ENCODE peak calls at places on chromosomes 6 and 20, in seven cellular contexts. One of them, this sample, is unnamed.
A peak's percentile ranks its signal among the peaks of the same experiment; 100 is the strongest.

GRCh38 chr20:12528591-12529041 is 480.2 kb upstream of the SPTLC3 start:
- DNase-seq in HCT116: no peak
- DNase-seq in GM12878: no peak
- DNase-seq in HepG2: no peak
- DNase-seq in K562: no peak
- DNase-seq in SK-N-SH: no peak
- DNase-seq in H1: no peak
- DNase-seq in this sample: no peak

GRCh38 chr6:44096615-44097014 is 30.6 kb downstream of the MRPL14 start:
- DNase-seq in K562: peak; percentile 73
- DNase-seq in H1: peak; percentile 75
- DNase-seq in HepG2: peak; percentile 77
- DNase-seq in GM12878: peak; percentile 27
- DNase-seq in SK-N-SH: peak; percentile 86
- DNase-seq in HCT116: peak; percentile 60
- DNase-seq in this sample: no peak

GRCh38 chr6:131652472-131652871 is 15.4 kb downstream of the ENPP3 start:
- DNase-seq in HepG2: no peak
- DNase-seq in K562: no peak
- DNase-seq in HCT116: no peak
- DNase-seq in SK-N-SH: no peak
- DNase-seq in H1: no peak
- DNase-seq in GM12878: no peak
- DNase-seq in this sample: no peak

GRCh38 chr20:1331101-1331500 is 2.2 kb upstream of the SDCBP2 start:
- DNase-seq in HepG2: no peak
- DNase-seq in K562: no peak
- DNase-seq in GM12878: no peak
- DNase-seq in H1: peak; percentile 26
- DNase-seq in HCT116: no peak
- DNase-seq in SK-N-SH: no peak
- DNase-seq in this sample: no peak

GRCh38 chr6:126444874-126445273 is 105.0 kb downstream of the CENPW start:
- DNase-seq in K562: no peak
- DNase-seq in GM12878: no peak
- DNase-seq in SK-N-SH: no peak
- DNase-seq in H1: no peak
- DNase-seq in HCT116: no peak
- DNase-seq in HepG2: no peak
- DNase-seq in this sample: no peak

GRCh38 chr6:43629505-43630300 is 639 bp upstream of the GTPBP2 start:
- DNase-seq in H1: peak; percentile 90
- DNase-seq in K562: peak; percentile 99
- DNase-seq in HepG2: peak; percentile 98
- DNase-seq in SK-N-SH: peak; percentile 93
- DNase-seq in HCT116: peak; percentile 95
- DNase-seq in GM12878: peak; percentile 96
- DNase-seq in this sample: peak; percentile 85

GRCh38 chr6:20159781-20160540 is 52.3 kb downstream of the MBOAT1 start:
- DNase-seq in SK-N-SH: no peak
- DNase-seq in HCT116: no peak
- DNase-seq in GM12878: no peak
- DNase-seq in H1: no peak
- DNase-seq in HepG2: no peak
- DNase-seq in K562: no peak
- DNase-seq in this sample: no peak

GRCh38 chr20:62272200-62272599 is 30.6 kb upstream of the ADRM1 start:
- DNase-seq in K562: no peak
- DNase-seq in H1: no peak
- DNase-seq in HepG2: no peak
- DNase-seq in GM12878: no peak
- DNase-seq in HCT116: no peak
- DNase-seq in SK-N-SH: no peak
- DNase-seq in this sample: no peak

GRCh38 chr20:12594410-12595130 is 414.2 kb upstream of the SPTLC3 start:
- DNase-seq in HepG2: peak; percentile 13
- DNase-seq in GM12878: no peak
- DNase-seq in K562: no peak
- DNase-seq in H1: no peak
- DNase-seq in SK-N-SH: peak; percentile 7
- DNase-seq in HCT116: no peak
- DNase-seq in this sample: no peak

GRCh38 chr6:74073429-74073828 is 377.4 kb downstream of the CD109 start:
- DNase-seq in SK-N-SH: no peak
- DNase-seq in HCT116: peak; percentile 19
- DNase-seq in HepG2: no peak
- DNase-seq in K562: no peak
- DNase-seq in H1: no peak
- DNase-seq in GM12878: no peak
- DNase-seq in this sample: no peak

GRCh38 chr6:161575508-161576254 is 301.8 kb upstream of the AGPAT4 start:
- DNase-seq in H1: no peak
- DNase-seq in GM12878: no peak
- DNase-seq in HepG2: no peak
- DNase-seq in K562: no peak
- DNase-seq in HCT116: no peak
- DNase-seq in SK-N-SH: no peak
- DNase-seq in this sample: no peak

GRCh38 chr6:154766288-154766687 is 33.1 kb downstream of the SCAF8 start:
- DNase-seq in HepG2: no peak
- DNase-seq in HCT116: no peak
- DNase-seq in K562: no peak
- DNase-seq in SK-N-SH: no peak
- DNase-seq in H1: no peak
- DNase-seq in GM12878: no peak
- DNase-seq in this sample: no peak

GRCh38 chr6:133591330-133591729 is 297.6 kb upstream of the TCF21 start:
- DNase-seq in SK-N-SH: no peak
- DNase-seq in HCT116: no peak
- DNase-seq in K562: no peak
- DNase-seq in HepG2: no peak
- DNase-seq in GM12878: no peak
- DNase-seq in H1: no peak
- DNase-seq in this sample: no peak

GRCh38 chr20:49685161-49685601 is 28.5 kb downstream of the B4GALT5 start:
- DNase-seq in H1: no peak
- DNase-seq in GM12878: no peak
- DNase-seq in SK-N-SH: no peak
- DNase-seq in HCT116: no peak
- DNase-seq in HepG2: no peak
- DNase-seq in K562: no peak
- DNase-seq in this sample: no peak

GRCh38 chr6:113859349-113860164 is 2.4 kb downstream of the MARCKS start:
- DNase-seq in SK-N-SH: peak; percentile 70
- DNase-seq in K562: no peak
- DNase-seq in GM12878: no peak
- DNase-seq in H1: no peak
- DNase-seq in HCT116: no peak
- DNase-seq in HepG2: no peak
- DNase-seq in this sample: no peak

GRCh38 chr6:16081337-16081736 is 47.5 kb upstream of the MYLIP start:
- DNase-seq in H1: no peak
- DNase-seq in HCT116: no peak
- DNase-seq in K562: no peak
- DNase-seq in HepG2: no peak
- DNase-seq in SK-N-SH: no peak
- DNase-seq in GM12878: no peak
- DNase-seq in this sample: no peak

GRCh38 chr6:144493035-144493910 is 208.1 kb downstream of the UTRN start:
- DNase-seq in K562: no peak
- DNase-seq in H1: no peak
- DNase-seq in HepG2: no peak
- DNase-seq in GM12878: no peak
- DNase-seq in SK-N-SH: no peak
- DNase-seq in HCT116: no peak
- DNase-seq in this sample: no peak

GRCh38 chr6:52136934-52137467 is 49.2 kb upstream of the IL17A start:
- DNase-seq in K562: no peak
- DNase-seq in HepG2: no peak
- DNase-seq in HCT116: no peak
- DNase-seq in SK-N-SH: no peak
- DNase-seq in GM12878: no peak
- DNase-seq in H1: peak; percentile 48
- DNase-seq in this sample: no peak

GRCh38 chr6:43628392-43629103 is 516 bp downstream of the GTPBP2 start:
- DNase-seq in HepG2: peak; percentile 68
- DNase-seq in HCT116: peak; percentile 37
- DNase-seq in K562: peak; percentile 85
- DNase-seq in SK-N-SH: peak; percentile 82
- DNase-seq in GM12878: no peak
- DNase-seq in H1: peak; percentile 74
- DNase-seq in this sample: no peak

GRCh38 chr20:38680492-38681118 is 43.7 kb upstream of the SLC32A1 start:
- DNase-seq in GM12878: no peak
- DNase-seq in SK-N-SH: no peak
- DNase-seq in HepG2: peak; percentile 45
- DNase-seq in HCT116: no peak
- DNase-seq in K562: peak; percentile 50
- DNase-seq in H1: peak; percentile 75
- DNase-seq in this sample: no peak

GRCh38 chr6:33126101-33126714 is 50.4 kb downstream of the HLA-DPB1 start:
- DNase-seq in K562: peak; percentile 79
- DNase-seq in HepG2: peak; percentile 50
- DNase-seq in SK-N-SH: peak; percentile 51
- DNase-seq in GM12878: no peak
- DNase-seq in HCT116: peak; percentile 35
- DNase-seq in H1: peak; percentile 91
- DNase-seq in this sample: no peak

GRCh38 chr20:43459022-43459942 is 1.6 kb downstream of the SRSF6 start:
- DNase-seq in H1: no peak
- DNase-seq in HepG2: no peak
- DNase-seq in HCT116: no peak
- DNase-seq in K562: peak; percentile 86
- DNase-seq in GM12878: no peak
- DNase-seq in SK-N-SH: no peak
- DNase-seq in this sample: no peak

GRCh38 chr6:116070990-116071389 is 10.3 kb upstream of the FRK start:
- DNase-seq in GM12878: no peak
- DNase-seq in HCT116: no peak
- DNase-seq in HepG2: peak; percentile 70
- DNase-seq in SK-N-SH: no peak
- DNase-seq in H1: no peak
- DNase-seq in K562: no peak
- DNase-seq in this sample: no peak

GRCh38 chr6:116073765-116074450 is 13.2 kb upstream of the FRK start:
- DNase-seq in HepG2: peak; percentile 75
- DNase-seq in SK-N-SH: no peak
- DNase-seq in K562: no peak
- DNase-seq in GM12878: no peak
- DNase-seq in HCT116: no peak
- DNase-seq in H1: no peak
- DNase-seq in this sample: no peak

GRCh38 chr6:116066789-116067188 is 6.1 kb upstream of the FRK start:
- DNase-seq in H1: no peak
- DNase-seq in GM12878: no peak
- DNase-seq in SK-N-SH: no peak
- DNase-seq in HepG2: no peak
- DNase-seq in HCT116: no peak
- DNase-seq in K562: no peak
- DNase-seq in this sample: no peak

GRCh38 chr6:116074732-116075387 is 14.2 kb upstream of the FRK start:
- DNase-seq in SK-N-SH: no peak
- DNase-seq in HCT116: no peak
- DNase-seq in K562: no peak
- DNase-seq in H1: no peak
- DNase-seq in GM12878: no peak
- DNase-seq in HepG2: no peak
- DNase-seq in this sample: no peak

GRCh38 chr6:116072368-116072767 is 11.7 kb upstream of the FRK start:
- DNase-seq in HCT116: no peak
- DNase-seq in HepG2: peak; percentile 69
- DNase-seq in GM12878: no peak
- DNase-seq in SK-N-SH: no peak
- DNase-seq in K562: no peak
- DNase-seq in H1: no peak
- DNase-seq in this sample: no peak
- TF ChIP-seq YY1 in HCT116: no peak
- TF ChIP-seq YY1 in HepG2: no peak
- TF ChIP-seq YY1 in GM12878: no peak
- TF ChIP-seq YY1 in SK-N-SH: no peak
- TF ChIP-seq YY1 in K562: no peak
- TF ChIP-seq YY1 in H1: no peak
- TF ChIP-seq YY1 in this sample: no peak

GRCh38 chr6:35544748-35545361 is 32.2 kb upstream of the TULP1 start:
- DNase-seq in HepG2: no peak
- DNase-seq in GM12878: no peak
- DNase-seq in K562: peak; percentile 35
- DNase-seq in HCT116: no peak
- DNase-seq in SK-N-SH: no peak
- DNase-seq in H1: no peak
- DNase-seq in this sample: no peak
- TF ChIP-seq YY1 in HepG2: no peak
- TF ChIP-seq YY1 in GM12878: no peak
- TF ChIP-seq YY1 in K562: no peak
- TF ChIP-seq YY1 in HCT116: no peak
- TF ChIP-seq YY1 in SK-N-SH: no peak
- TF ChIP-seq YY1 in H1: no peak
- TF ChIP-seq YY1 in this sample: no peak

DNA sequence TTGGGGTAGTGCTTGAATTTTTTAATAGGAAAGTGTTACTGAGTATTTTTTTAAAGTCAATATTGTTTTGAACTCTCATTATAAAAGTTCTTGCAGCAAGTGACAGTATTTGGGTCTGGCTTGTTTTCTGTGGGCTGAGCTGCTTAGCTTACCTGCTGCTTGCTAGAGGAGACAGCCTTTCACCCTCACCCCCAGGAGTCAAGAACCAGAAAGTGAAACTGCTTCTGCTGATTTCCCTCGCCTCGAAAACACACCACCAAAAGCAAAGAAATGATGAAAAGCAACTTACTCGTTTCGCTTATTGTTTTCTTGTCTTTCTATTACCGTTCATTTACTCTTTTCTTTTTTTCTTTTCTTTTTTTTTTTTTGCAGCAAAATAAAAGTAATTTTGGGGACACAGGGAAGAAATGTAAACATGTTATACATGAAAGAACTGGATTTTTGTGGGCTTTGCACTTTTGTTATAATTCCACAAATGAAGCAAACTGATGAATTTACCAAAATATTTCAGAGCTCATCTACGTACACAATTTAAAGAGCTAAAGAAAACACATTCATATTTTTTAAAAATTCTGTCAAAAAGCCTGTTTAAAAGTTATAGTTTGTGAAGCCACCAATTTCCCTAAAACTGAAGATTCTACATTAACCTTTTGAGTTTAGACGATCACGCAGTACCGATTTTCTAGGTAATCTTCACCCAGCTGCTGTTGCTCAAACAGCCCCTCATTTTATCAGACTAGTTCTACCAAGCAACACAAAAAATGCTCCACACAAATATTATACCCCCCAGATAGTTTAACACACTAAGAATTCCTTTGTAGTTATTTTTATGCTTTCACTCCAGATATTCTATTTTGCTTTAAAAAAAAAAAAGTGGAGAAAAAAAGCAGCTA is 1.7 kb downstream of the SCML4 start:
- DNase-seq in GM12878: peak; percentile 21
- DNase-seq in H1: no peak
- DNase-seq in SK-N-SH: no peak
- DNase-seq in HepG2: no peak
- DNase-seq in K562: no peak
- DNase-seq in HCT116: no peak
- DNase-seq in this sample: no peak
- TF ChIP-seq YY1 in GM12878: no peak
- TF ChIP-seq YY1 in H1: no peak
- TF ChIP-seq YY1 in SK-N-SH: no peak
- TF ChIP-seq YY1 in HepG2: no peak
- TF ChIP-seq YY1 in K562: no peak
- TF ChIP-seq YY1 in HCT116: no peak
- TF ChIP-seq YY1 in this sample: no peak

GRCh38 chr20:33120934-33121333 is 41.5 kb downstream of the BPIFB4 start:
- DNase-seq in GM12878: no peak
- DNase-seq in SK-N-SH: no peak
- DNase-seq in H1: no peak
- DNase-seq in HepG2: no peak
- DNase-seq in HCT116: no peak
- DNase-seq in K562: no peak
- DNase-seq in this sample: no peak
- TF ChIP-seq YY1 in GM12878: no peak
- TF ChIP-seq YY1 in SK-N-SH: no peak
- TF ChIP-seq YY1 in H1: no peak
- TF ChIP-seq YY1 in HepG2: no peak
- TF ChIP-seq YY1 in HCT116: no peak
- TF ChIP-seq YY1 in K562: no peak
- TF ChIP-seq YY1 in this sample: no peak